ENCODE peak calls at places on chromosomes 13 and 19, in five cellular contexts. T, V, I, W and G are unnamed samples.

GRCh38 chr19:57620673-57621348 is 6.8 kb downstream of the ZNF134 start:
- DNase-seq in T (no peak), V (no peak), I (peak), W (no peak), G (peak)

GRCh38 chr13:31042501-31043165 is 110.2 kb downstream of the TEX26 start:
- DNase-seq in T (no peak), V (no peak), I (no peak), W (no peak), G (no peak)

GRCh38 chr19:7705387-7706187 is 3.7 kb upstream of the FCER2 start:
- DNase-seq in T (no peak), V (no peak), I (no peak), W (peak), G (no peak)

GRCh38 chr13:106113796-106114195 is 421.7 kb downstream of the EFNB2 start:
- DNase-seq in T (no peak), V (no peak), I (peak), W (no peak), G (no peak)

GRCh38 chr19:18995804-18996241 is 37.5 kb downstream of the SUGP2 start:
- DNase-seq in T (peak), V (peak), I (peak), W (peak), G (peak)

GRCh38 chr19:6528544-6529121 is 2.2 kb upstream of the TNFSF9 start:
- DNase-seq in T (no peak), V (no peak), I (no peak), W (peak), G (no peak)

GRCh38 chr13:35947315-35947714 is 183.9 kb downstream of the DCLK1 start:
- DNase-seq in T (no peak), V (no peak), I (no peak), W (no peak), G (no peak)

GRCh38 chr13:38381840-38382239 is 32.2 kb downstream of the UFM1 start:
- DNase-seq in T (no peak), V (no peak), I (no peak), W (no peak), G (no peak)

GRCh38 chr13:29830000-29830399 is 20.4 kb downstream of the UBL3 start:
- DNase-seq in T (no peak), V (no peak), I (no peak), W (no peak), G (no peak)

GRCh38 chr19:39399684-39400465 is 6.8 kb upstream of the ZFP36 start:
- DNase-seq in T (no peak), V (no peak), I (no peak), W (no peak), G (peak)

GRCh38 chr13:32426981-32427851 is 714 bp downstream of the N4BP2L1 start:
- DNase-seq in T (no peak), V (peak), I (peak), W (peak), G (peak)

GRCh38 chr19:7213628-7214328 is 80.4 kb downstream of the INSR start:
- DNase-seq in T (no peak), V (no peak), I (no peak), W (no peak), G (no peak)

GRCh38 chr19:12913011-12913561 is 6.0 kb downstream of the SYCE2 start:
- DNase-seq in T (no peak), V (peak), I (peak), W (peak), G (no peak)

GRCh38 chr13:30165791-30166190 is 141.6 kb downstream of the KATNAL1 start:
- DNase-seq in T (no peak), V (no peak), I (no peak), W (no peak), G (no peak)

GRCh38 chr19:55262359-55262758 is 3.5 kb upstream of the PPP6R1 start:
- DNase-seq in T (no peak), V (no peak), I (no peak), W (no peak), G (no peak)

GRCh38 chr13:39522329-39522728 is 80.7 kb downstream of the LHFPL6 start:
- DNase-seq in T (no peak), V (no peak), I (no peak), W (no peak), G (no peak)

GRCh38 chr13:20370815-20371421 is 138.8 kb upstream of the GJB6 start:
- DNase-seq in T (no peak), V (no peak), I (no peak), W (no peak), G (no peak)

GRCh38 chr13:32850311-32851052 is 165.7 kb upstream of the KL start:
- DNase-seq in T (no peak), V (no peak), I (no peak), W (no peak), G (no peak)

DNA sequence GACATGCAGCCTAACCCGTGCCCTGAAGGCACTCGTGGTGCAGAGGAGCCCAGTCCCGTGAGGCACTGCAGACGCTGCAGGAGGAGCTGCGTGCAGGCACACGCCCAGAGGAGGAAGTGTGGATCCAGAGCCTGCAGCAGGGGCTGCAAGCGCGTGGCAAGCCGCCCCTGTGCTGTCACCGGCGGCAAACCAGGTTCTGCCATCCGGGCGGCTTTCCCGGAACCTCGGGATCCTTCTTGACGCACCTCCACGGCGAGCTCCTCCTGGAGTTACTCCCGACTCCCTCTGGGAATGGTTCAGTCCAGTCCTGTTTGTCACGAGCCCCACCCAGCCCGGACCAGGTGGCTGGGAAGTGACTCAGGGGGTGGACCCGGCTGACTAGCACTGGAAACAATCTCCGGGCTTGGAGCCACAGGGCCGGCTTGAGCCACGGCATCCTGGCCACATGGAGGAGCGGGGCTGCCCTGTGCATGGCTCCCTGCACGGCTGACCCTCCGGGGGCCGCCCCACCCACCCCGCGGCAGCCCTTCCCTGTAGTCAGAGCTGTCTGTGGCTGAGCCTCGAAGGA is 10.2 kb downstream of the DPP9 start:
- DNase-seq in T (peak), V (peak), I (peak), W (peak), G (no peak)
- TF ChIP-seq POLR2A in T (no peak), V (no peak), I (no peak), W (peak), G (no peak)

DNA sequence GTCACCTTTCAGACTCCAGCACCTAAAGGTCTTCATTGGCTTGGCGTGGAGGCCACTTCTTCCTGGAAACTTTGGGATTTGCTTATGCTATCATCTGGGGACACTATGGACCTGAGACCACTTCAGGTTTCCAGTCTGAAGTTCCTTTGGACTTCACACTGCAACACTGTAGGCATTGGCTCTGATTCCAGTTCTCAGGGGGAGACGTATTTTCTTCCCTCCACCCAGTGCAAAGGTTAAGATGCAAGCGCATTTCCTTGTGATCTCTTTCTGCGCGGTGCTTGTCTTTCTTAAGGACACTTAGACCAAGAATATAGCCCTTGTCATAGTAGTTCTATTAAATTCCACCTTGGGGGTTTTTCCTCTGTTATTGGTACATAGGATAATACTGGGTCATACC is 299.8 kb downstream of the TSHZ3 start:
- DNase-seq in T (no peak), V (no peak), I (no peak), W (peak), G (no peak)
- TF ChIP-seq POLR2A in T (no peak), V (no peak), I (no peak), W (no peak), G (no peak)

DNA sequence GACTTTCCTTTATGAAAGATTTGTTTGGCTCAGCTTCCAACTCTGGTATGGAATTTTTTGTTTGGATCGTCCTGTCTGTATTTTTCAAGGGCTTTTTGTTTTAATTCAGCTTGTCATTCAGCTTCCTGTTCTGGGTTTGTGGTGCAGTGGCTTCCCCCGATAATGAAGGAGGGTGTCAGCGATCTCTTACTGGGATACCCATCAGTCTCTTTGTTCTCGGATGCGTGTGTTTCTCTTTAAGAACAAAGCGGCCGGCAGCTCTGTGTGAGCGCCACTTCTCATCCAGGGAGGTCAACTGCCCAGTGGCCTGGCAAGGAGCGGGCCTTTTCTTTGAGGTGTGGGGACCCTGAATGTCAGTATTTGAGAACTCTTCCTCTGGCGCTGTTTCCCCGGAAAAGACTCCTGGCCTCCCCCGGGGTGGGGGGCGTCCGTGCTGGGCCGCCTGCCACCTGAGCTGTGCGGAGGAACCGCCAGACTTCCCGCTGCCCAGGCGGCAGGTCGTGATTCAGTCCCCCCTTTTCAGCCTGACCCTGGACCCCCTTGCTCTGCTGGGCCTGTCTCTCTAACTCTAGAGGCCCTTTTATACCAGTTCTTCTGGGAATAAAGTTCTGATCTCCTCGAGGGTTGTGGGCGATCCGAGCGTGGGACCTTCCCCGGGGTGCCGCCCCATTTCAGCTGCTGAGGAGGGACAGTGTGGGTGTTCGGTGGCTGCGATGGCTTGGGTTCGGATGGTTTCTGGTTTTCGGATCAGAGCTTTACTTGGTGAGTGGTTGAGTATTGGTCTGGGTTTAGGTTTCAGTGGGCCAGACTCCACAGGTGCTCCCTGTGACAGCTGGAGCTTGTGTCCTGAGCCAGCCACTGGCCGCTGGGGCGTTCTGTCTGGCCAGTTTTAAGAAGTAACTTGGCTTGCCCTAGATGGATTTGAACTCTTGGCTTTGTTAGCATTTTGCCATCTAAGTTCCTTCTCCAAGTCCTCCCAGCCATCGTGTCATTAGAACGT is 3.4 kb downstream of the SF3A2 start:
- DNase-seq in T (no peak), V (no peak), I (peak), W (no peak), G (peak)
- TF ChIP-seq POLR2A in T (no peak), V (no peak), I (no peak), W (no peak), G (no peak)

GRCh38 chr19:40717325-40717879 is 490 bp downstream of the ITPKC start:
- DNase-seq in T (no peak), V (no peak), I (no peak), W (no peak), G (no peak)

GRCh38 chr19:40716655-40717324 is at the start of the genes COQ8B and ITPKC:
- DNase-seq in T (peak), V (peak), I (peak), W (peak), G (peak)

GRCh38 chr19:40713939-40714338 is 2.7 kb downstream of the COQ8B start:
- DNase-seq in T (no peak), V (no peak), I (no peak), W (no peak), G (no peak)

GRCh38 chr19:40716031-40716654 is 543 bp downstream of the COQ8B start:
- DNase-seq in T (peak), V (no peak), I (peak), W (no peak), G (peak)

DNA sequence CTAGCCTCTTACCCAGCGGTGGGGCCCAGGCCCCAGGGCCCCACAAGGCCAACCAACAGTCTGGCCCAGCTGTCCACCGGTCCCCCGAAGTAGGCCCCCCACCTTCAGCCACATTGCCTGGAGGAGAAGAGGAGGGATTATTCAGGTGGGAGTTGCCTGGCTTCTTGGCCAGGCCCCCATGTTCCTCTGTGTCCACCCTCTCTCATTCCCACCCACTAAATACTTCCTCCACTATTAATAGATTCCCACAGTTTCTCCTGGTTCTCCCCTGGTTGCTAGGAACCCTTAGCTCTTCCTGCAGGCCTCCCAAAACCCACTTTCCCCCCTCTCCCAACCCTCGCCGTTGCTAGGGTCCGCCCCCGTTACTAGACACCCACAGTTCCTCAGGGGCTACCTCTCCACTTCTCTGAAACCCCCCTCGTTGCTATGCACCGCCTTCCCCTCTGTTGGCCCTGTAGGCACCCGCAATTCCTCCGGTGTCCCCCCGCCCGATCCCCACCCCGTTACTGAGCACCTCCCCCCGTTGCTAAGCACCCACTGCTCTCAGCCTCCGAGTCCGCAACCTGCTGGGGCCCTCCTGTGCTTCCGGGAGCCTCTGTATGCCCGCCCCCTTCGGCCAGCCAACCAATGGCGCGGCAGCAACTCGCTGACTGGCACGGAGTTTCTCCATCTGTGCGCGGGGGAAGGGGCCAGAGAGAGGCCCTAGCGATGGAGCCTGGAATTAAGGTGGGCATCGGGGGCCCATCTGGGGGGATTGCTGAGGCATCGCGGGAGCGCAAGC is 2.0 kb downstream of the COQ8B start:
- DNase-seq in T (no peak), V (peak), I (peak), W (peak), G (peak)
- TF ChIP-seq POLR2A in T (no peak), V (peak), I (no peak), W (no peak), G (no peak)

DNA sequence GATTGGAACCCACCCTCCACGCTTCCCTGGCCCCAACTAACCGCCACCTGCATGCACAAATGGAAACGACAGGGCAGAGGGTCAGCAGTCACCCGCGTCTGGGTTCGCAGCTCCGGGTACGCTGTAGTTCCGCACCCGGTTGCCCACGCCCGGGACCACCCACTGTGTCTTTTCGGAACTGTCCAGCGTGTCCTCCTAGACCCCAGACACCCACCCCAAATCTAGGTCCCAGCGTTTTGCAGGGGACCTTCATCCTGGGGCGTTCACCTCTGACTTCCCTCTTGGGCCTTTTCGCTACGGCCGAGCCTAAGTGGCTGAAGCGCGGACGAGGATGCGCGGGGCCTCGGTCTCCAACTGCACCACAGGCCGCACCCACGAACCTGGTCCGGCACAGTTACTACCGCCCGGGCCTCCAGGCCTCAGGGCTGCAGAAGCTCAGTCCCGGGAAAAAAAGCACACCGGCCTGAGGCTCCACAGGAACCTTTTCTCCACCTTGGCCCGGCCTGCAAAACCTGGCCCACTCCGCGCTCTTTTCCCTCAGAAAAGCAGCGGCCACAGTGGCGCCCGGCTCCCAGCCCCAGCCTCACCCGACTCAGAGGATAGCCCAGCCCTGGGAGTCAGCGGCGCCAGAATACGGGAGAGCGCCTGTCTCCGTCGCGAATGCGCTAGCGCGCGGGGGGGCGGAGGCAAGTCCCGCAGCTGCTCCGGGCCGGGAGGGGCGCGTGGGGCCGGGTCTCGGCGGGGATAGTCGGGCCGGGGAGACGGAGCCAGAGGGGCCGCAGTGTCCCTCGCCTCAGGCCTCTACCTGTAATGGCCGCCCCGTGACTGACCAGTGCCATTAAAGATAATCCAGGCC is at the start of gene ZFP30:
- DNase-seq in T (peak), V (peak), I (peak), W (peak), G (peak)
- TF ChIP-seq POLR2A in T (no peak), V (peak), I (peak), W (peak), G (no peak)